ENCODE peak calls at places on chromosomes 2 and 18, in five cellular contexts. L, T, M, Y and U are unnamed samples.

GRCh38 chr2:59985923-59986322 is 567.5 kb downstream of the BCL11A start:
- DNase-seq in M (no peak), T (no peak), L (no peak), Y (no peak), U (no peak)

GRCh38 chr18:24014986-24015896 is 687 bp downstream of the TTC39C start:
- DNase-seq in T (peak; percentile 41), L (no peak), M (peak; percentile 89), Y (peak; percentile 20), U (peak; percentile 22)

GRCh38 chr2:188931361-188931760 is 42.8 kb upstream of the COL3A1 start:
- DNase-seq in T (no peak), M (no peak), Y (no peak), L (no peak), U (no peak)

GRCh38 chr18:76824754-76825153 is 2.4 kb downstream of the ZNF236 start:
- DNase-seq in L (no peak), T (no peak), M (no peak), Y (no peak), U (no peak)

GRCh38 chr2:172439911-172440310 is 12.5 kb downstream of the ITGA6 start:
- DNase-seq in M (no peak), Y (no peak), L (no peak), T (no peak), U (no peak)

GRCh38 chr2:141386168-141386567 is 744.6 kb downstream of the LRP1B start:
- DNase-seq in L (no peak), T (no peak), M (no peak), Y (no peak), U (no peak)

GRCh38 chr2:60552851-60553495 is 481 bp downstream of the BCL11A start:
- DNase-seq in M (peak; percentile 79), T (no peak), L (no peak), Y (no peak), U (no peak)

GRCh38 chr2:182543746-182544525 is 117.1 kb upstream of the PDE1A start:
- DNase-seq in Y (no peak), T (no peak), L (no peak), M (no peak), U (no peak)

GRCh38 chr18:58113337-58113736 is 69.3 kb downstream of the NEDD4L start:
- DNase-seq in T (no peak), Y (no peak), M (no peak), L (no peak), U (no peak)

GRCh38 chr2:18763338-18763737 is 174.0 kb upstream of the NT5C1B start:
- DNase-seq in L (no peak), T (no peak), Y (no peak), M (no peak), U (no peak)

GRCh38 chr2:120383631-120384477 is 37.9 kb downstream of the INHBB start:
- DNase-seq in M (peak; percentile 61), L (no peak), Y (no peak), T (no peak), U (no peak)

GRCh38 chr2:177549171-177549570 is 156.6 kb downstream of the AGPS start:
- DNase-seq in T (no peak), Y (no peak), M (no peak), L (no peak), U (no peak)

GRCh38 chr2:85501244-85501643 is 37.7 kb upstream of the MAT2A start:
- DNase-seq in L (no peak), M (no peak), T (no peak), Y (no peak), U (no peak)

GRCh38 chr2:73939419-73939818 is 12.7 kb downstream of the DGUOK start:
- DNase-seq in M (no peak), T (peak; percentile 52), Y (no peak), L (no peak), U (peak; percentile 50)

GRCh38 chr18:35504996-35505395 is 7.2 kb upstream of the INO80C start:
- DNase-seq in M (no peak), Y (no peak), L (no peak), T (no peak), U (no peak)

GRCh38 chr2:180761224-180761623 is 219.2 kb upstream of the UBE2E3 start:
- DNase-seq in T (no peak), M (no peak), Y (no peak), L (peak; percentile 21), U (peak; percentile 18)

GRCh38 chr2:68420254-68420910 is 46.7 kb downstream of the FBXO48 start:
- DNase-seq in L (no peak), M (no peak), Y (no peak), T (no peak), U (no peak)

GRCh38 chr2:235813398-235813797 is 319.6 kb downstream of the AGAP1 start:
- DNase-seq in Y (no peak), M (no peak), T (no peak), L (no peak), U (no peak)

GRCh38 chr2:12127639-12128038 is 381.2 kb downstream of the LPIN1 start:
- DNase-seq in L (no peak), M (no peak), T (no peak), Y (no peak), U (no peak)

GRCh38 chr18:69217271-69217670 is 183.4 kb upstream of the DOK6 start:
- DNase-seq in L (no peak), T (no peak), M (no peak), Y (no peak), U (no peak)

GRCh38 chr2:218284106-218284811 is 8.0 kb downstream of the TMBIM1 start:
- DNase-seq in T (peak; percentile 61), Y (no peak), M (no peak), L (no peak), U (peak; percentile 82)

GRCh38 chr2:9174771-9175441 is 31.7 kb upstream of the ASAP2 start:
- DNase-seq in M (no peak), T (no peak), Y (no peak), L (no peak), U (no peak)

GRCh38 chr2:136844546-136844945 is 79.2 kb downstream of the THSD7B start:
- DNase-seq in T (no peak), L (no peak), M (no peak), Y (no peak), U (no peak)

GRCh38 chr2:23301151-23301550 is 83.8 kb upstream of the KLHL29 start:
- DNase-seq in M (no peak), Y (no peak), T (no peak), L (no peak), U (no peak)

GRCh38 chr2:207258191-207258991 is 92.6 kb upstream of the KLF7 start:
- DNase-seq in L (no peak), M (no peak), Y (peak; percentile 17), T (peak; percentile 84), U (peak; percentile 49)

GRCh38 chr2:86225581-86225980 is 26.3 kb downstream of the MRPL35 start:
- DNase-seq in M (peak; percentile 87), L (no peak), T (peak; percentile 88), Y (no peak), U (peak; percentile 62)

GRCh38 chr2:160432633-160433032 is 61.0 kb downstream of the RBMS1 start:
- DNase-seq in Y (no peak), T (peak; percentile 42), M (no peak), L (peak; percentile 67), U (no peak)
- TF ChIP-seq POLR2A in Y (no peak), T (no peak), M (no peak), L (no peak), U (no peak)

DNA sequence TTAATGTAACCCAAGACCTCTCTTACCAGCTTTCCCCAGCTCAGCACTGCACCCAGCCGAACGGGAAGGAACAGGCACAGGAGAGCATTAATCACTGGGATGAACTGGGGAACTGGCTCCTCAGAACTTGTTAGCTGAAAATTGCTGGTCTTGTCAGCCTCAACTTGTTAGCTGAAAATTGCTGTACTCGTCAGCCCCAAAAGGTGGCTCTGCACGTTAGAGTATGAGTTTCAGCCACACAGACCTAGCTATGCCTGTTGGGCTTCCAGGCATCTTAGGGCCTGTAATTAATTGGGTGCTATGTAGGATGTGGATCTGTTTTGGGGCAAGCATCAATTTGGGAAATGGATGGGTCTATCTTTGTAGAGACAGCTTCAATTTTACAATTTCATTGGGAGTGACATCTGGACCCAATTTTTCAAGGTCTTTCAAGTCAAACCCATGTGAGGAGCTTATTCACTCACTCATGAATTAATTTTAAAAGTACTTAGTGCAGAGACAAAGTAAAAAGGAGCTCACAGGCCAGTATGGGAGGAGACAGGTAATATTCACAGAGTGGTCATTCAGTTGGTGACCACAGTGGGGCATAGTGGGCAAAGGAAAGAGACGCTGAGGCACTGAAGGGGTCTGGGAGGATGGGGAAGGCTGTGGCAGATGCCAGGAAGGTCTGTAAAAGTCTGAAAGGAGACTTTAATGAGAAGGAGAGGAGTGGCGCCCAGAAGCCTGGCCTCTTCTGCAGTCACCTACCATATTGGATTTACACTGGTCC is 75.8 kb downstream of the CD8B2 start:
- DNase-seq in Y (no peak), L (no peak), T (no peak), M (no peak), U (no peak)
- TF ChIP-seq CTCF in Y (peak; percentile 25), L (peak; percentile 16), T (peak; percentile 29), M (no peak), U (no peak)

GRCh38 chr2:42792087-42792582 is 248 bp downstream of the HAAO start:
- DNase-seq in L (no peak), Y (no peak), T (no peak), M (no peak), U (no peak)
- TF ChIP-seq POLR2A in L (no peak), Y (no peak), T (no peak), M (no peak), U (no peak)

GRCh38 chr2:135820003-135820618 is 16.9 kb downstream of the LCT start:
- DNase-seq in L (no peak), Y (no peak), M (no peak), T (no peak), U (no peak)
- TF ChIP-seq CTCF in L (no peak), Y (no peak), M (no peak), T (no peak), U (no peak)